ENCODE peak calls at places on chromosomes 5 and 9, in six cellular contexts. B is ascending aorta; C is NCI-H2081; D is CD4-positive, alpha-beta memory T cell; O is T-helper 2 cell; Q is MM.1S. P is an unnamed sample.

GRCh38 chr9:91758491-91758981 is 191.5 kb downstream of the ROR2 start:
- DNase-seq in C (peak), D (no peak), O (no peak), Q (peak), B (no peak), P (peak)

GRCh38 chr9:136198605-136199083 is 6.3 kb downstream of the LHX3 start:
- DNase-seq in D (no peak), O (no peak), Q (no peak), C (no peak), B (no peak), P (no peak)

GRCh38 chr5:15757635-15758034 is 257.7 kb downstream of the FBXL7 start:
- DNase-seq in C (no peak), Q (no peak), B (no peak), O (no peak), D (no peak), P (no peak)

GRCh38 chr5:95941756-95942155 is 19.9 kb downstream of the ELL2 start:
- DNase-seq in B (no peak), O (no peak), Q (no peak), D (no peak), C (no peak), P (no peak)

GRCh38 chr5:6948562-6948961 is 235.3 kb downstream of the TENT4A start:
- DNase-seq in Q (no peak), D (no peak), C (no peak), O (no peak), B (no peak), P (no peak)

GRCh38 chr9:91416086-91416712 is 7.4 kb downstream of the NFIL3 start:
- DNase-seq in C (no peak), O (no peak), D (no peak), B (no peak), Q (no peak), P (no peak)

GRCh38 chr5:142438573-142438972 is 113.8 kb upstream of the SPRY4 start:
- DNase-seq in C (no peak), D (no peak), Q (no peak), B (no peak), O (no peak), P (no peak)

GRCh38 chr5:115193295-115193694 is 23.6 kb upstream of the TRIM36 start:
- DNase-seq in Q (no peak), D (no peak), O (no peak), B (no peak), C (no peak), P (no peak)

GRCh38 chr9:36293171-36293570 is 34.9 kb upstream of the GNE start:
- DNase-seq in Q (no peak), B (no peak), O (no peak), C (no peak), D (no peak), P (no peak)

GRCh38 chr5:38515081-38515480 is 41.4 kb downstream of the LIFR start:
- DNase-seq in Q (no peak), D (no peak), O (no peak), C (peak), B (no peak), P (no peak)

GRCh38 chr5:5705010-5705409 is 282.5 kb downstream of the ICE1 start:
- DNase-seq in O (no peak), D (no peak), Q (no peak), C (no peak), B (no peak), P (no peak)